ENCODE peak calls at places on chromosomes 12 and 14, in eight cellular contexts. R, Q, H, Y, Z, W, X and L are unnamed samples.

GRCh38 chr14:73223049-73223448 is 14.3 kb upstream of the PAPLN start:
- DNase-seq in W (no peak), Q (no peak), Y (no peak), Z (no peak), X (no peak), H (peak), R (no peak), L (no peak)

GRCh38 chr12:93167841-93168492 is 209.8 kb upstream of the NUDT4 start:
- DNase-seq in H (no peak), Q (no peak), R (no peak), W (peak), Z (no peak), X (no peak), Y (no peak), L (no peak)

GRCh38 chr12:15863984-15864383 is 18.2 kb upstream of the STRAP start:
- DNase-seq in Z (no peak), H (no peak), X (no peak), Q (no peak), Y (no peak), R (no peak), W (peak), L (no peak)

GRCh38 chr14:104697892-104698583 is 8.6 kb downstream of the INF2 start:
- DNase-seq in W (no peak), Z (no peak), R (no peak), X (no peak), H (no peak), Q (no peak), Y (no peak), L (no peak)

GRCh38 chr14:22887990-22888378 is 5.0 kb downstream of the REM2 start:
- DNase-seq in Z (no peak), Y (no peak), X (no peak), H (no peak), R (no peak), W (no peak), Q (peak), L (no peak)

GRCh38 chr12:124742702-124743101 is 121.0 kb downstream of the SCARB1 start:
- DNase-seq in W (no peak), Z (no peak), R (no peak), H (no peak), Q (no peak), Y (no peak), X (no peak), L (no peak)

GRCh38 chr14:52391866-52392600 is 77.9 kb downstream of the PTGER2 start:
- DNase-seq in X (no peak), Q (no peak), W (no peak), Y (peak), H (peak), Z (no peak), R (peak), L (no peak)

GRCh38 chr14:101183376-101184103 is 280.0 kb upstream of the RTL1 start:
- DNase-seq in W (no peak), X (peak), Y (no peak), Z (no peak), Q (peak), H (peak), R (no peak), L (no peak)

GRCh38 chr12:18864900-18865561 is 127.1 kb downstream of the CAPZA3 start:
- DNase-seq in X (no peak), H (peak), Y (peak), W (no peak), Z (no peak), R (peak), Q (no peak), L (no peak)

GRCh38 chr12:6632026-6632978 is 3.5 kb downstream of the LPAR5 start:
- DNase-seq in W (peak), Z (no peak), H (no peak), Y (no peak), R (peak), Q (no peak), X (no peak), L (peak)

GRCh38 chr14:93347850-93348249 is 868 bp downstream of the COX8C start:
- DNase-seq in H (no peak), X (no peak), R (no peak), Q (no peak), Z (no peak), Y (no peak), W (peak), L (no peak)

GRCh38 chr12:116924558-116925453 is 14.1 kb downstream of the FBXW8 start:
- DNase-seq in Q (no peak), Z (peak), X (no peak), R (peak), Y (peak), W (peak), H (peak), L (peak)

GRCh38 chr12:100375023-100375737 is 18.3 kb downstream of the SLC17A8 start:
- DNase-seq in X (no peak), R (peak), W (no peak), Y (no peak), Q (peak), Z (no peak), H (peak), L (no peak)

GRCh38 chr12:39277416-39277815 is 165.5 kb downstream of the KIF21A start:
- DNase-seq in H (no peak), R (no peak), X (no peak), Z (no peak), Y (no peak), W (no peak), Q (no peak), L (no peak)

GRCh38 chr14:34714320-34715107 is at the start of gene CFL2:
- DNase-seq in H (peak), W (peak), X (peak), Y (peak), R (peak), Z (peak), Q (peak), L (peak)

GRCh38 chr14:96614528-96614927 is 112.3 kb downstream of the PAPOLA start:
- DNase-seq in Z (no peak), Y (no peak), Q (no peak), X (no peak), H (no peak), R (no peak), W (no peak), L (no peak)